ENCODE peak calls at places on chromosomes 1 and 21, in five cellular contexts. T, J, M, U and W are unnamed samples.

GRCh38 chr1:209051598-209051997 is 531.9 kb upstream of the CAMK1G start:
- DNase-seq in J (no peak), T (no peak), M (no peak), U (no peak), W (no peak)

GRCh38 chr21:32083175-32083574 is 195.7 kb downstream of the MIS18A start:
- DNase-seq in J (no peak), T (no peak), M (no peak), U (no peak), W (no peak)

GRCh38 chr21:39048064-39048463 is 135.2 kb downstream of the PSMG1 start:
- DNase-seq in T (peak; percentile 32), U (no peak), M (peak; percentile 62), J (no peak), W (no peak)

GRCh38 chr1:235105051-235106043 is 23.3 kb downstream of the TOMM20 start:
- DNase-seq in U (peak; percentile 86), T (no peak), J (no peak), M (no peak), W (no peak)

GRCh38 chr1:61081637-61082335 is 575 bp upstream of the NFIA start:
- DNase-seq in M (peak; percentile 83), T (peak; percentile 66), U (no peak), J (peak; percentile 69), W (no peak)

GRCh38 chr1:18965206-18966173 is 9.0 kb upstream of the IFFO2 start:
- DNase-seq in T (no peak), J (no peak), U (no peak), M (no peak), W (no peak)

GRCh38 chr1:108877858-108878257 is 1.1 kb downstream of the GPSM2 start:
- DNase-seq in U (no peak), J (no peak), M (no peak), T (no peak), W (no peak)

GRCh38 chr21:45372732-45373355 is 32.1 kb upstream of the COL18A1 start:
- DNase-seq in U (no peak), T (no peak), M (no peak), J (no peak), W (no peak)

GRCh38 chr1:120954736-120955135 is 65.2 kb downstream of the PPIAL4A start:
- DNase-seq in J (no peak), M (no peak), U (no peak), T (no peak), W (no peak)

GRCh38 chr1:47459263-47459788 is 21.5 kb downstream of the FOXD2 start:
- DNase-seq in M (no peak), T (no peak), U (no peak), J (no peak), W (no peak)

GRCh38 chr1:47456250-47456649 is 18.4 kb downstream of the FOXD2 start:
- DNase-seq in U (no peak), M (no peak), J (no peak), T (no peak), W (no peak)

GRCh38 chr1:47465605-47466004 is 27.8 kb downstream of the FOXD2 start:
- DNase-seq in M (no peak), J (no peak), T (no peak), U (no peak), W (no peak)

GRCh38 chr1:47460456-47460855 is 22.6 kb downstream of the FOXD2 start:
- DNase-seq in J (no peak), U (no peak), T (no peak), M (no peak), W (no peak)

DNA sequence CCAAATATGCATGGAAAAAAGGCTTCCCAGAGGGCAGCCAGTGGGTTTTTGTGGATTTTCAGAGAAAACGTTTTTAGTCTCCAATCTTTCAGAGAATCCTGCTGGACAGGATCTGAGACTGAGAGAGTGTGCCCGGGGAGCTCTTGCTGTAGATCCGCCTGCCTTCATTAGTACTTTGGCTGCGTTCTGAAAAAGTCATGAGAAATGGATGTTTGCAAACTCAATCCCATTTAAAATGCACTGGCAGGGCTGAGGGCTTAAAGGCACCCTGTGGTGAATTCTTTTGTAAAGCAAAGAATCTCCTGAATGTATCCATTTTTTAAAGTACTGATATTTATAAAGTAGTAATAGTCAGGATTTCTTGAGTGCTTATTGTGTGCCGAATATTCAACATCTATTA is 22.2 kb downstream of the FOXD2 start:
- DNase-seq in J (no peak), M (no peak), T (no peak), U (no peak), W (no peak)
- TF ChIP-seq HDAC2 in J (no peak), M (no peak), T (no peak), U (no peak), W (no peak)

DNA sequence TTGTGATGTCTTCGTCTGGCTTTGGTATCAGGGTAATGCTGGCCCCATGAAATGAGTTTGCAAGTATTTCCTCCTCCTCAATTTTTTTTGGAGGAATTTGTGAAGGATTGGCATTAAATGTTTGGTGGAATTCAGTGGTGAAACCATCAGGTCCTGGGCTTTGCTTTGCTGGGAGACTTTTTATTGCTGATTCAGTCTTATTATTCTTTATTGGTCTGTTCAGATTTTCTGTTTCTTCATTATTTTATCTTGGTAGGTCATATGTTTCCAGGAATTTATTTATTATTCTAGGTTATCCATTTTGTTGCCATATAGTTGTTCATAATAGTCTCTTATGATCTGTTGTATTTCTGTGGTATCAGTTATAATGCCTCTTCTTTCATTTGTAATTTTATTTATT is 126.7 kb downstream of the RABGAP1L start:
- DNase-seq in U (no peak), M (no peak), J (no peak), T (no peak), W (no peak)
- TF ChIP-seq POLR2A in U (no peak), M (no peak), J (no peak), T (no peak), W (no peak)

GRCh38 chr1:218942421-218942820 is 231.3 kb upstream of the LYPLAL1 start:
- DNase-seq in M (no peak), U (no peak), T (no peak), J (no peak), W (no peak)

GRCh38 chr1:218946147-218946546 is 227.5 kb upstream of the LYPLAL1 start:
- DNase-seq in T (no peak), M (peak; percentile 2), U (no peak), J (no peak), W (no peak)

GRCh38 chr1:218943371-218943770 is 230.3 kb upstream of the LYPLAL1 start:
- DNase-seq in J (no peak), T (no peak), U (no peak), M (no peak), W (no peak)

GRCh38 chr1:218948446-218948845 is 225.2 kb upstream of the LYPLAL1 start:
- DNase-seq in T (no peak), J (no peak), U (no peak), M (no peak), W (no peak)

GRCh38 chr1:218945050-218945449 is 228.6 kb upstream of the LYPLAL1 start:
- DNase-seq in J (no peak), M (no peak), T (no peak), U (no peak), W (no peak)
- TF ChIP-seq HDAC2 in J (no peak), M (no peak), T (no peak), U (no peak), W (no peak)

DNA sequence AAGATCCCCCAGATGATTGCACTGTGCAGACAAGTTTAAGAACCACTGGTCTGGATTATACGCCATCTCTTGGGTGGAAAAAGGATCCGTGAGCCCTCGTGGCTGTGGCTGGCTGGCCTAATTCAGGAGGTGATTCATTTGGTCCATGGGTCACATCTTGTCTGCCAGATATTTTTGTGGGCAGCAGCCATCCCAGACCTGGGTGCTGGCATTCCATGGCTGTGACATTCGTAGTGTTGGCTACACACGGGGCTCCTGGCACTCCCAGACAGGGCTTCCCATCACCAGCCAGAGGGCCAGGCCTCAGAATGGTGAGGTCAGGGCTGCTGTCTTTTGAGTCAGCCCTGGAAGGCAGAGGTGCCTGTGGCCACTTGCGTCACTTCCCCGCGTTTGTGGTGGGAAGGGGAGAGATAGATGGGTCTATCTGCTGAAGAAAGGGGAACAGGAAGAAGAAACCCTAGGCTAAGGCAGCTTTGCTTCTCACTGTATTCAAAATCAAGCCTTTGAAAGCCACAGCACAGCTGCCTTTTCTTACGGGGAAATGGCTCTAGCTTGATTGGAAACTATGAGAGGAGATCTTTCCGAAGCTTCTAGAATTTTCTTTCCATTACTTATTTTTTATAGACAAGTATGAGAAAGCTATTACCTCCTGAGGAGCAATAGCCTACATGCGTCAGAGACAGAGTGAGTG is 32.4 kb downstream of the EIF2D start:
- DNase-seq in J (peak; percentile 27), M (no peak), U (peak; percentile 89), T (no peak), W (no peak)
- TF ChIP-seq POLR2A in J (no peak), M (no peak), U (peak; percentile 66), T (no peak), W (no peak)

GRCh38 chr1:228814091-228814610 is 78.9 kb downstream of the RHOU start:
- DNase-seq in M (no peak), U (no peak), T (no peak), J (no peak), W (peak; percentile 34)
- TF ChIP-seq HDAC2 in M (no peak), U (no peak), T (no peak), J (no peak), W (no peak)